ENCODE peak calls at places on chromosomes 6 and 20, in ten cellular contexts. Q is GM06990; B is activated effector memory CD4-positive, alpha-beta T cell treated with anti-CD3 and anti-CD28 coated beads, Interleukin-2, amount 50 U/mL, for 16 hours; D is pancreas; R is D341Med; O is GM04504; X is HEK293T; W is aorta; S is CD8-positive, alpha-beta memory T cell; M is activated T-cell treated with anti-CD3 and anti-CD28 coated beads for 48 hours. E is an unnamed sample.

GRCh38 chr6:44304282-44305199 is 8.6 kb downstream of the AARS2 start:
- DNase-seq in Q (no peak), R (peak), W (peak), D (no peak), B (peak), S (peak), M (peak), O (no peak), X (peak), E (peak)

GRCh38 chr20:64188682-64189529 is 24.7 kb downstream of the MYT1 start:
- DNase-seq in S (no peak), X (no peak), M (no peak), W (no peak), R (peak), B (no peak), D (peak), O (no peak), Q (no peak), E (no peak)

GRCh38 chr6:143772662-143773061 is 70.5 kb upstream of the LTV1 start:
- DNase-seq in O (no peak), R (no peak), X (no peak), Q (no peak), B (no peak), S (no peak), D (no peak), M (no peak), W (no peak), E (no peak)

GRCh38 chr6:111721677-111722219 is 116.1 kb upstream of the TRAF3IP2 start:
- DNase-seq in Q (no peak), R (peak), B (peak), M (peak), W (no peak), X (peak), D (no peak), O (no peak), S (peak), E (no peak)

GRCh38 chr20:50130995-50131394 is 18.0 kb upstream of the UBE2V1 start:
- DNase-seq in Q (no peak), M (no peak), D (no peak), B (no peak), R (no peak), W (no peak), S (no peak), O (no peak), X (no peak), E (peak)

GRCh38 chr6:93962566-93962965 is 543.2 kb upstream of the EPHA7 start:
- DNase-seq in W (no peak), Q (no peak), X (no peak), B (no peak), R (no peak), S (no peak), M (no peak), O (no peak), D (no peak), E (no peak)

GRCh38 chr6:34055223-34055933 is 90.5 kb downstream of the GRM4 start:
- DNase-seq in X (peak), R (peak), S (peak), M (peak), O (no peak), D (peak), W (no peak), B (peak), Q (peak), E (peak)

GRCh38 chr20:17036546-17036945 is 190.3 kb upstream of the PCSK2 start:
- DNase-seq in S (no peak), M (no peak), Q (no peak), O (no peak), X (no peak), W (no peak), R (no peak), D (no peak), B (no peak), E (no peak)

GRCh38 chr20:44613575-44613974 is 31.2 kb downstream of the PKIG start:
- DNase-seq in D (no peak), R (no peak), S (no peak), B (peak), M (no peak), Q (no peak), W (no peak), X (no peak), O (no peak), E (no peak)

GRCh38 chr6:26235240-26235730 is 129.7 kb upstream of the BTN3A2 start:
- DNase-seq in W (no peak), X (no peak), B (no peak), S (no peak), M (no peak), D (no peak), O (no peak), Q (peak), R (no peak), E (no peak)

GRCh38 chr20:33656010-33656782 is 5.9 kb upstream of the C20orf144 start:
- DNase-seq in D (no peak), B (no peak), Q (no peak), O (no peak), R (peak), W (peak), X (no peak), M (no peak), S (no peak), E (no peak)

GRCh38 chr6:167056370-167056769 is 57.2 kb downstream of the CEP43 start:
- DNase-seq in M (no peak), S (peak), R (no peak), D (no peak), W (no peak), O (no peak), B (no peak), Q (peak), X (no peak), E (no peak)

GRCh38 chr6:119350202-119351004 is 842 bp upstream of the MAN1A1 start:
- DNase-seq in O (no peak), Q (peak), M (no peak), W (no peak), R (no peak), D (no peak), S (peak), X (peak), B (no peak), E (peak)

GRCh38 chr20:46308258-46309157 is at the start of gene CDH22:
- DNase-seq in S (peak), Q (peak), M (peak), R (peak), B (peak), W (no peak), D (peak), X (peak), O (no peak), E (no peak)

GRCh38 chr6:110566346-110567125 is 90.1 kb upstream of the SLC22A16 start:
- DNase-seq in Q (no peak), D (no peak), W (no peak), M (no peak), S (no peak), X (no peak), R (no peak), O (no peak), B (no peak), E (no peak)

GRCh38 chr6:111477481-111477938 is 5.5 kb downstream of the REV3L start:
- DNase-seq in W (no peak), D (no peak), Q (peak), R (no peak), B (no peak), X (no peak), O (no peak), S (no peak), M (no peak), E (no peak)

GRCh38 chr6:128339635-128340436 is 180.6 kb downstream of the PTPRK start:
- DNase-seq in W (no peak), R (no peak), Q (no peak), X (no peak), B (no peak), D (no peak), M (no peak), O (no peak), S (no peak), E (no peak)

GRCh38 chr6:111625511-111626331 is 20.0 kb upstream of the TRAF3IP2 start:
- DNase-seq in M (no peak), W (peak), B (no peak), S (no peak), R (peak), Q (no peak), D (peak), O (no peak), X (no peak), E (peak)

GRCh38 chr6:166742981-166743380 is 115.9 kb upstream of the RPS6KA2 start:
- DNase-seq in R (no peak), W (no peak), B (no peak), S (no peak), M (no peak), X (no peak), Q (no peak), O (no peak), D (no peak), E (no peak)

GRCh38 chr6:90297124-90297865 is 652 bp upstream of the BACH2 start:
- DNase-seq in O (no peak), W (peak), R (no peak), Q (no peak), M (no peak), D (no peak), S (no peak), X (no peak), B (no peak), E (no peak)